ENCODE peak calls at places on chromosome 12, in four cellular contexts. One of them, this sample, is unnamed.

GRCh38 chr12:89346741-89347324 is 5.5 kb downstream of the DUSP6 start:
- DNase-seq in SK-N-SH: no peak
- DNase-seq in stimulated activated CD4-positive, alpha-beta T cell treated with anti-CD3 and anti-CD28 coated beads, Interleukin-2, amount 100 ng/mL, for 48 hours: no peak
- DNase-seq in activated naive CD8-positive, alpha-beta T cell treated with anti-CD3 and anti-CD28 coated beads for 36 hours: no peak
- DNase-seq in this sample: no peak

GRCh38 chr12:129589503-129589902 is 314.3 kb downstream of the TMEM132D start:
- DNase-seq in SK-N-SH: no peak
- DNase-seq in stimulated activated CD4-positive, alpha-beta T cell treated with anti-CD3 and anti-CD28 coated beads, Interleukin-2, amount 100 ng/mL, for 48 hours: no peak
- DNase-seq in activated naive CD8-positive, alpha-beta T cell treated with anti-CD3 and anti-CD28 coated beads for 36 hours: no peak
- DNase-seq in this sample: no peak

GRCh38 chr12:114746297-114747074 is 62.5 kb upstream of the TBX3 start:
- DNase-seq in SK-N-SH: no peak
- DNase-seq in stimulated activated CD4-positive, alpha-beta T cell treated with anti-CD3 and anti-CD28 coated beads, Interleukin-2, amount 100 ng/mL, for 48 hours: no peak
- DNase-seq in activated naive CD8-positive, alpha-beta T cell treated with anti-CD3 and anti-CD28 coated beads for 36 hours: no peak
- DNase-seq in this sample: no peak

GRCh38 chr12:110704750-110705149 is 15.8 kb upstream of the HVCN1 start:
- DNase-seq in SK-N-SH: no peak
- DNase-seq in stimulated activated CD4-positive, alpha-beta T cell treated with anti-CD3 and anti-CD28 coated beads, Interleukin-2, amount 100 ng/mL, for 48 hours: no peak
- DNase-seq in activated naive CD8-positive, alpha-beta T cell treated with anti-CD3 and anti-CD28 coated beads for 36 hours: no peak
- DNase-seq in this sample: no peak

GRCh38 chr12:10154145-10154496 is 17.8 kb downstream of the OLR1 start:
- DNase-seq in SK-N-SH: peak
- DNase-seq in stimulated activated CD4-positive, alpha-beta T cell treated with anti-CD3 and anti-CD28 coated beads, Interleukin-2, amount 100 ng/mL, for 48 hours: no peak
- DNase-seq in activated naive CD8-positive, alpha-beta T cell treated with anti-CD3 and anti-CD28 coated beads for 36 hours: no peak
- DNase-seq in this sample: no peak

GRCh38 chr12:59030415-59030814 is 110.1 kb upstream of the LRIG3 start:
- DNase-seq in SK-N-SH: no peak
- DNase-seq in stimulated activated CD4-positive, alpha-beta T cell treated with anti-CD3 and anti-CD28 coated beads, Interleukin-2, amount 100 ng/mL, for 48 hours: no peak
- DNase-seq in activated naive CD8-positive, alpha-beta T cell treated with anti-CD3 and anti-CD28 coated beads for 36 hours: no peak
- DNase-seq in this sample: no peak

GRCh38 chr12:121238086-121238485 is 28.2 kb downstream of the P2RX4 start:
- DNase-seq in SK-N-SH: no peak
- DNase-seq in stimulated activated CD4-positive, alpha-beta T cell treated with anti-CD3 and anti-CD28 coated beads, Interleukin-2, amount 100 ng/mL, for 48 hours: no peak
- DNase-seq in activated naive CD8-positive, alpha-beta T cell treated with anti-CD3 and anti-CD28 coated beads for 36 hours: no peak
- DNase-seq in this sample: no peak

GRCh38 chr12:32587536-32588346 is 91.4 kb upstream of the DNM1L start:
- DNase-seq in SK-N-SH: no peak
- DNase-seq in stimulated activated CD4-positive, alpha-beta T cell treated with anti-CD3 and anti-CD28 coated beads, Interleukin-2, amount 100 ng/mL, for 48 hours: no peak
- DNase-seq in activated naive CD8-positive, alpha-beta T cell treated with anti-CD3 and anti-CD28 coated beads for 36 hours: no peak
- DNase-seq in this sample: no peak

GRCh38 chr12:67681145-67681778 is 32.7 kb downstream of the DYRK2 start:
- DNase-seq in SK-N-SH: no peak
- DNase-seq in stimulated activated CD4-positive, alpha-beta T cell treated with anti-CD3 and anti-CD28 coated beads, Interleukin-2, amount 100 ng/mL, for 48 hours: no peak
- DNase-seq in activated naive CD8-positive, alpha-beta T cell treated with anti-CD3 and anti-CD28 coated beads for 36 hours: no peak
- DNase-seq in this sample: no peak

GRCh38 chr12:120856980-120857379 is 47.2 kb downstream of the SPPL3 start:
- DNase-seq in SK-N-SH: no peak
- DNase-seq in stimulated activated CD4-positive, alpha-beta T cell treated with anti-CD3 and anti-CD28 coated beads, Interleukin-2, amount 100 ng/mL, for 48 hours: no peak
- DNase-seq in activated naive CD8-positive, alpha-beta T cell treated with anti-CD3 and anti-CD28 coated beads for 36 hours: no peak
- DNase-seq in this sample: no peak

GRCh38 chr12:47319746-47320145 is 240.0 kb upstream of the AMIGO2 start:
- DNase-seq in SK-N-SH: no peak
- DNase-seq in stimulated activated CD4-positive, alpha-beta T cell treated with anti-CD3 and anti-CD28 coated beads, Interleukin-2, amount 100 ng/mL, for 48 hours: no peak
- DNase-seq in activated naive CD8-positive, alpha-beta T cell treated with anti-CD3 and anti-CD28 coated beads for 36 hours: no peak
- DNase-seq in this sample: no peak

GRCh38 chr12:93710574-93710926 is 33.4 kb downstream of the CRADD start:
- DNase-seq in SK-N-SH: no peak
- DNase-seq in stimulated activated CD4-positive, alpha-beta T cell treated with anti-CD3 and anti-CD28 coated beads, Interleukin-2, amount 100 ng/mL, for 48 hours: no peak
- DNase-seq in activated naive CD8-positive, alpha-beta T cell treated with anti-CD3 and anti-CD28 coated beads for 36 hours: no peak
- DNase-seq in this sample: no peak

GRCh38 chr12:43763769-43764168 is 5.0 kb downstream of the IRAK4 start:
- DNase-seq in SK-N-SH: no peak
- DNase-seq in stimulated activated CD4-positive, alpha-beta T cell treated with anti-CD3 and anti-CD28 coated beads, Interleukin-2, amount 100 ng/mL, for 48 hours: no peak
- DNase-seq in activated naive CD8-positive, alpha-beta T cell treated with anti-CD3 and anti-CD28 coated beads for 36 hours: no peak
- DNase-seq in this sample: no peak

GRCh38 chr12:76080017-76080728 is 4.3 kb downstream of the NAP1L1 start:
- DNase-seq in SK-N-SH: no peak
- DNase-seq in stimulated activated CD4-positive, alpha-beta T cell treated with anti-CD3 and anti-CD28 coated beads, Interleukin-2, amount 100 ng/mL, for 48 hours: no peak
- DNase-seq in activated naive CD8-positive, alpha-beta T cell treated with anti-CD3 and anti-CD28 coated beads for 36 hours: no peak
- DNase-seq in this sample: no peak

GRCh38 chr12:115383668-115384067 is 699.7 kb upstream of the TBX3 start:
- DNase-seq in SK-N-SH: no peak
- DNase-seq in stimulated activated CD4-positive, alpha-beta T cell treated with anti-CD3 and anti-CD28 coated beads, Interleukin-2, amount 100 ng/mL, for 48 hours: no peak
- DNase-seq in activated naive CD8-positive, alpha-beta T cell treated with anti-CD3 and anti-CD28 coated beads for 36 hours: no peak
- DNase-seq in this sample: no peak

GRCh38 chr12:19810213-19810612 is 370.9 kb downstream of the AEBP2 start:
- DNase-seq in SK-N-SH: no peak
- DNase-seq in stimulated activated CD4-positive, alpha-beta T cell treated with anti-CD3 and anti-CD28 coated beads, Interleukin-2, amount 100 ng/mL, for 48 hours: no peak
- DNase-seq in activated naive CD8-positive, alpha-beta T cell treated with anti-CD3 and anti-CD28 coated beads for 36 hours: no peak
- DNase-seq in this sample: no peak

GRCh38 chr12:65464930-65465329 is 186.4 kb downstream of the MSRB3 start:
- DNase-seq in SK-N-SH: no peak
- DNase-seq in stimulated activated CD4-positive, alpha-beta T cell treated with anti-CD3 and anti-CD28 coated beads, Interleukin-2, amount 100 ng/mL, for 48 hours: no peak
- DNase-seq in activated naive CD8-positive, alpha-beta T cell treated with anti-CD3 and anti-CD28 coated beads for 36 hours: no peak
- DNase-seq in this sample: no peak

GRCh38 chr12:6069452-6070093 is 54.9 kb downstream of the VWF start:
- DNase-seq in SK-N-SH: no peak
- DNase-seq in stimulated activated CD4-positive, alpha-beta T cell treated with anti-CD3 and anti-CD28 coated beads, Interleukin-2, amount 100 ng/mL, for 48 hours: no peak
- DNase-seq in activated naive CD8-positive, alpha-beta T cell treated with anti-CD3 and anti-CD28 coated beads for 36 hours: no peak
- DNase-seq in this sample: no peak

GRCh38 chr12:49223590-49224369 is 34.9 kb upstream of the TUBA1A start:
- DNase-seq in SK-N-SH: peak
- DNase-seq in stimulated activated CD4-positive, alpha-beta T cell treated with anti-CD3 and anti-CD28 coated beads, Interleukin-2, amount 100 ng/mL, for 48 hours: no peak
- DNase-seq in activated naive CD8-positive, alpha-beta T cell treated with anti-CD3 and anti-CD28 coated beads for 36 hours: no peak
- DNase-seq in this sample: no peak

GRCh38 chr12:131628766-131629448 is 82.0 kb upstream of the SFSWAP start:
- DNase-seq in SK-N-SH: no peak
- DNase-seq in stimulated activated CD4-positive, alpha-beta T cell treated with anti-CD3 and anti-CD28 coated beads, Interleukin-2, amount 100 ng/mL, for 48 hours: no peak
- DNase-seq in activated naive CD8-positive, alpha-beta T cell treated with anti-CD3 and anti-CD28 coated beads for 36 hours: no peak
- DNase-seq in this sample: no peak

GRCh38 chr12:3172124-3173007 is 95.2 kb downstream of the TSPAN9 start:
- DNase-seq in SK-N-SH: peak
- DNase-seq in stimulated activated CD4-positive, alpha-beta T cell treated with anti-CD3 and anti-CD28 coated beads, Interleukin-2, amount 100 ng/mL, for 48 hours: no peak
- DNase-seq in activated naive CD8-positive, alpha-beta T cell treated with anti-CD3 and anti-CD28 coated beads for 36 hours: no peak
- DNase-seq in this sample: no peak

GRCh38 chr12:104049278-104050257 is at the start of gene GLT8D2:
- DNase-seq in SK-N-SH: peak
- DNase-seq in stimulated activated CD4-positive, alpha-beta T cell treated with anti-CD3 and anti-CD28 coated beads, Interleukin-2, amount 100 ng/mL, for 48 hours: no peak
- DNase-seq in activated naive CD8-positive, alpha-beta T cell treated with anti-CD3 and anti-CD28 coated beads for 36 hours: peak
- DNase-seq in this sample: no peak

GRCh38 chr12:79407671-79408622 is 282.8 kb downstream of the PAWR start:
- DNase-seq in SK-N-SH: no peak
- DNase-seq in stimulated activated CD4-positive, alpha-beta T cell treated with anti-CD3 and anti-CD28 coated beads, Interleukin-2, amount 100 ng/mL, for 48 hours: no peak
- DNase-seq in activated naive CD8-positive, alpha-beta T cell treated with anti-CD3 and anti-CD28 coated beads for 36 hours: peak
- DNase-seq in this sample: no peak

GRCh38 chr12:68559984-68560822 is 50.5 kb upstream of the RAP1B start:
- DNase-seq in SK-N-SH: no peak
- DNase-seq in stimulated activated CD4-positive, alpha-beta T cell treated with anti-CD3 and anti-CD28 coated beads, Interleukin-2, amount 100 ng/mL, for 48 hours: no peak
- DNase-seq in activated naive CD8-positive, alpha-beta T cell treated with anti-CD3 and anti-CD28 coated beads for 36 hours: no peak
- DNase-seq in this sample: no peak

GRCh38 chr12:59084758-59085383 is 164.6 kb upstream of the LRIG3 start:
- DNase-seq in SK-N-SH: peak
- DNase-seq in stimulated activated CD4-positive, alpha-beta T cell treated with anti-CD3 and anti-CD28 coated beads, Interleukin-2, amount 100 ng/mL, for 48 hours: no peak
- DNase-seq in activated naive CD8-positive, alpha-beta T cell treated with anti-CD3 and anti-CD28 coated beads for 36 hours: no peak
- DNase-seq in this sample: no peak

GRCh38 chr12:47698631-47699030 is 7.2 kb downstream of the RPAP3 start:
- DNase-seq in SK-N-SH: no peak
- DNase-seq in stimulated activated CD4-positive, alpha-beta T cell treated with anti-CD3 and anti-CD28 coated beads, Interleukin-2, amount 100 ng/mL, for 48 hours: no peak
- DNase-seq in activated naive CD8-positive, alpha-beta T cell treated with anti-CD3 and anti-CD28 coated beads for 36 hours: no peak
- DNase-seq in this sample: no peak